ENCODE peak calls at places on chromosomes 12 and 14, in four cellular contexts. I is cardiac fibroblast, D is left ventricle myocardium inferior, Q is K562. M is an unnamed sample.

GRCh38 chr12:20264608-20265114 is 103.7 kb upstream of the PDE3A start:
- DNase-seq in I (no peak), D (no peak), Q (no peak), M (peak; percentile 52)

GRCh38 chr14:68501621-68502052 is 291.2 kb downstream of the ZFP36L1 start:
- DNase-seq in D (peak; percentile 62), Q (no peak), I (peak; percentile 49), M (no peak)

GRCh38 chr12:88450130-88450529 is 130.1 kb downstream of the KITLG start:
- DNase-seq in D (no peak), Q (no peak), I (peak; percentile 53), M (peak; percentile 20)

GRCh38 chr12:1837541-1838206 is 17.3 kb downstream of the LRTM2 start:
- DNase-seq in D (no peak), Q (no peak), I (peak; percentile 16), M (peak; percentile 25)

GRCh38 chr12:132723015-132723763 is 12.5 kb downstream of the PGAM5 start:
- DNase-seq in D (peak; percentile 62), Q (peak; percentile 54), I (no peak), M (no peak)

GRCh38 chr12:98355933-98356332 is 159.5 kb upstream of the TMPO start:
- DNase-seq in I (no peak), Q (no peak), D (no peak), M (no peak)

GRCh38 chr14:34364201-34364600 is 97.8 kb downstream of the SPTSSA start:
- DNase-seq in I (no peak), Q (no peak), D (no peak), M (no peak)

GRCh38 chr12:100398307-100398706 is 41.4 kb downstream of the SLC17A8 start:
- DNase-seq in Q (no peak), D (no peak), I (no peak), M (no peak)

GRCh38 chr12:6809056-6809455 is 12.6 kb upstream of the GPR162 start:
- DNase-seq in Q (no peak), I (no peak), D (no peak), M (no peak)

GRCh38 chr14:96039633-96040311 is 610 bp downstream of the C14orf132 start:
- DNase-seq in D (no peak), Q (no peak), I (peak; percentile 42), M (peak; percentile 59)

GRCh38 chr14:65198346-65198745 is 96.0 kb upstream of the MAX start:
- DNase-seq in I (no peak), Q (no peak), D (no peak), M (no peak)

GRCh38 chr14:39083127-39083526 is 19.9 kb downstream of the SEC23A start:
- DNase-seq in Q (no peak), D (no peak), I (no peak), M (no peak)

GRCh38 chr12:114976959-114977358 is 293.0 kb upstream of the TBX3 start:
- DNase-seq in Q (no peak), D (no peak), I (no peak), M (peak; percentile 55)

GRCh38 chr12:107319536-107320030 is 226.2 kb upstream of the CRY1 start:
- DNase-seq in D (no peak), I (no peak), Q (no peak), M (peak; percentile 22)

GRCh38 chr14:72745546-72745945 is 148.4 kb downstream of the DPF3 start:
- DNase-seq in D (no peak), Q (no peak), I (peak; percentile 62), M (peak; percentile 76)

GRCh38 chr12:58639323-58639934 is 280.9 kb downstream of the LRIG3 start:
- DNase-seq in I (peak; percentile 34), Q (no peak), D (no peak), M (no peak)

GRCh38 chr12:12482150-12482761 is 80.4 kb downstream of the DUSP16 start:
- DNase-seq in I (no peak), D (no peak), Q (no peak), M (no peak)

GRCh38 chr14:86777950-86778602 is 1214.9 kb downstream of the GALC start:
- DNase-seq in I (peak; percentile 73), Q (no peak), D (no peak), M (peak; percentile 85)

GRCh38 chr12:10673660-10674384 is at the start of gene STYK1:
- DNase-seq in I (peak; percentile 28), D (peak; percentile 34), Q (peak; percentile 73), M (peak; percentile 70)

GRCh38 chr12:38915783-38916182 is 10.4 kb upstream of the CPNE8 start:
- DNase-seq in I (no peak), D (no peak), Q (no peak), M (no peak)

GRCh38 chr12:78651755-78652154 is 212.8 kb upstream of the SYT1 start:
- DNase-seq in I (no peak), D (no peak), Q (no peak), M (no peak)
- H3K4me3 ChIP-seq in I (no peak overlapping the region), D (no peak overlapping the region), Q (no peak overlapping the region), M (no peak overlapping the region)

GRCh38 chr12:125856366-125856765 is 791.1 kb downstream of the AACS start:
- DNase-seq in Q (no peak), I (no peak), D (no peak), M (no peak)

GRCh38 chr12:125860672-125861288 is 795.5 kb downstream of the AACS start:
- DNase-seq in Q (no peak), I (no peak), D (no peak), M (no peak)

GRCh38 chr12:125856899-125857298 is 791.7 kb downstream of the AACS start:
- DNase-seq in I (no peak), D (no peak), Q (no peak), M (no peak)

DNA sequence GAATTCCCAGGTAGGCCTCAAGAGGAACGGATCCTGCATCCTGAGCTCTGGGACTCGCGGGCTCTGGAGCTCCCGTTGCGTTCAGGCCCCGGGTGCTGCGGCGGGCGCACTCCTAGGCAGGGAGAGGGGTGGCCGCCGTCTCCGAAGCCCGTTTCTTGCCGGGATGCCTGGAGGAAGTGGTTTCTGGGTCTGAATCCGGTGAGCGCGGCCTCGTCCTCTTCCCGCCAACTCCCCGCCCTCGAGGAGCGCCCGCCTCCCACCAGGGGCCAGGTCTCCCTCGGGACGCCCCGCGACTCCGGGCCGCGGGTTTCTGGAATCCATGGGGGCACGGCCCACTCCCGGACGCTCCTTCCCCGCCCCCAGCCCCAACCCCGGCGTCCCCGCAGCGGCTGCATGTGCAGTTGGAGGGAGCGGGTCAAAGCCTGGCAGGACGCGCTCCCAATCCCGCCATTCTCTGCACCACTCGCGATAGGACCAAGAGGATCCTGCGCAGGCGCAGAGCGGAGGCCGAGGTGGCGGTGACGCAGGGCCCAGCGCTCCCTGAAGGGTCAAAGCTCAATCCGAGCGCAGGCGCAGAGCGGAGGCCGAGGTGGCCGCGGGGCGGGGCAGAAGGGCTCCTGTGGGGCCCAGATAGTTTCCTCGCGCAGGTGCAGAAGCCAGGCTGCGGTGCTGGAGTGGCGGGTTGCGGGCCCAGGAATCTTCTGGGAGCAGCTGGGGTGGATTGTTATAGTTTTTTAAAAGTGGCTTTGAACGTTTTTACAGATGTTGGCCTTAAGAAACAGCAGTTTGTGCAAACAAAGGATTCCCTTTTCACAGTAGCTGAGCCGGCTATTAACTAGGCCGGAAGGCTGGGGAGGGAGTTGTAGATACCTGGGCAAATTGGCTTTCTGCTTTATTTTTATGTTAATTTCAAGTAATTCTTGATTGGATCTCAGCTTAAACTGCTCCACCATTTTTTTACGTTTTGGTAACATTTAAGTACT is 796.4 kb downstream of the AACS start:
- DNase-seq in Q (peak; percentile 29), D (peak; percentile 60), I (no peak), M (no peak)
- H3K4me3 ChIP-seq in Q (no peak overlapping the region), D (peak overlapping the region; percentile 58), I (no peak overlapping the region), M (no peak overlapping the region)

GRCh38 chr12:4700621-4701026 is 19.6 kb upstream of the GALNT8 start:
- DNase-seq in D (peak; percentile 62), I (peak; percentile 89), Q (no peak), M (no peak)
- H3K4me3 ChIP-seq in D (peak overlapping the region; percentile 29), I (no peak overlapping the region), Q (no peak overlapping the region), M (peak overlapping the region; percentile 49)

GRCh38 chr14:75540479-75540851 is 18.2 kb downstream of the BATF start:
- DNase-seq in Q (no peak), I (no peak), D (no peak), M (no peak)
- H3K4me3 ChIP-seq in Q (no peak overlapping the region), I (no peak overlapping the region), D (no peak overlapping the region), M (no peak overlapping the region)

GRCh38 chr12:54047160-54047963 is 6.3 kb upstream of the HOXC4 start:
- DNase-seq in D (no peak), Q (no peak), I (no peak), M (no peak)
- H3K4me3 ChIP-seq in D (peak overlapping the region; percentile 36), Q (no peak overlapping the region), I (no peak overlapping the region), M (no peak overlapping the region)

GRCh38 chr12:93679308-93679933 is 2.2 kb downstream of the CRADD start:
- DNase-seq in Q (no peak), D (peak; percentile 44), I (no peak), M (no peak)
- H3K4me3 ChIP-seq in Q (peak overlapping the region; percentile 2), D (peak overlapping the region; percentile 74), I (no peak overlapping the region), M (no peak overlapping the region)